ENCODE peak calls at places on chromosomes 11 and 22, in five cellular contexts. One of them, this sample, is unnamed.

GRCh38 chr11:126799974-126800373 is 200.6 kb downstream of the KIRREL3 start:
- DNase-seq in heart right ventricle: no peak
- DNase-seq in transverse colon: no peak
- DNase-seq in aorta: no peak
- DNase-seq in A549: no peak
- DNase-seq in this sample: no peak

GRCh38 chr11:48307760-48308386 is 1.9 kb downstream of the OR4S1 start:
- DNase-seq in heart right ventricle: peak; percentile 15
- DNase-seq in transverse colon: peak; percentile 61
- DNase-seq in aorta: no peak
- DNase-seq in A549: peak; percentile 35
- DNase-seq in this sample: peak; percentile 77

GRCh38 chr11:57251037-57251436 is 14.0 kb upstream of the APLNR start:
- DNase-seq in heart right ventricle: no peak
- DNase-seq in transverse colon: no peak
- DNase-seq in aorta: no peak
- DNase-seq in A549: no peak
- DNase-seq in this sample: peak; percentile 23

GRCh38 chr11:28447226-28447625 is 339.0 kb downstream of the METTL15 start:
- DNase-seq in heart right ventricle: no peak
- DNase-seq in transverse colon: no peak
- DNase-seq in aorta: no peak
- DNase-seq in A549: no peak
- DNase-seq in this sample: no peak

GRCh38 chr11:13053255-13053917 is 44.3 kb downstream of the RASSF10 start:
- DNase-seq in heart right ventricle: no peak
- DNase-seq in transverse colon: no peak
- DNase-seq in aorta: no peak
- DNase-seq in A549: peak; percentile 22
- DNase-seq in this sample: no peak

GRCh38 chr11:77580712-77581337 is 8.9 kb upstream of the AQP11 start:
- DNase-seq in heart right ventricle: no peak
- DNase-seq in transverse colon: no peak
- DNase-seq in aorta: no peak
- DNase-seq in A549: no peak
- DNase-seq in this sample: no peak

GRCh38 chr11:11149671-11150459 is 203.2 kb downstream of the CSNK2A3 start:
- DNase-seq in heart right ventricle: no peak
- DNase-seq in transverse colon: no peak
- DNase-seq in aorta: no peak
- DNase-seq in A549: no peak
- DNase-seq in this sample: no peak

GRCh38 chr22:46942816-46943783 is 180.7 kb downstream of the TBC1D22A start:
- DNase-seq in heart right ventricle: peak; percentile 40
- DNase-seq in transverse colon: no peak
- DNase-seq in aorta: peak; percentile 71
- DNase-seq in A549: no peak
- DNase-seq in this sample: peak; percentile 35

GRCh38 chr11:69811431-69811830 is 7.8 kb downstream of the FGF3 start:
- DNase-seq in heart right ventricle: no peak
- DNase-seq in transverse colon: no peak
- DNase-seq in aorta: no peak
- DNase-seq in A549: no peak
- DNase-seq in this sample: no peak

GRCh38 chr11:123681007-123681406 is 26.6 kb upstream of the SCN3B start:
- DNase-seq in heart right ventricle: no peak
- DNase-seq in transverse colon: no peak
- DNase-seq in aorta: no peak
- DNase-seq in A549: no peak
- DNase-seq in this sample: no peak

GRCh38 chr22:18088825-18089568 is 11.2 kb downstream of the PEX26 start:
- DNase-seq in heart right ventricle: no peak
- DNase-seq in transverse colon: peak; percentile 71
- DNase-seq in aorta: no peak
- DNase-seq in A549: no peak
- DNase-seq in this sample: no peak

GRCh38 chr22:17086750-17087149 is 1.9 kb downstream of the IL17RA start:
- DNase-seq in heart right ventricle: no peak
- DNase-seq in transverse colon: no peak
- DNase-seq in aorta: peak; percentile 51
- DNase-seq in A549: no peak
- DNase-seq in this sample: no peak

GRCh38 chr11:133520707-133521106 is 11.6 kb downstream of the OPCML start:
- DNase-seq in heart right ventricle: no peak
- DNase-seq in transverse colon: no peak
- DNase-seq in aorta: no peak
- DNase-seq in A549: no peak
- DNase-seq in this sample: no peak

GRCh38 chr22:42937164-42937854 is 77.6 kb downstream of the PACSIN2 start:
- DNase-seq in heart right ventricle: no peak
- DNase-seq in transverse colon: peak; percentile 70
- DNase-seq in aorta: peak; percentile 81
- DNase-seq in A549: peak; percentile 57
- DNase-seq in this sample: no peak

GRCh38 chr11:28627690-28628255 is 519.6 kb downstream of the METTL15 start:
- DNase-seq in heart right ventricle: no peak
- DNase-seq in transverse colon: no peak
- DNase-seq in aorta: no peak
- DNase-seq in A549: no peak
- DNase-seq in this sample: no peak

GRCh38 chr22:35379146-35379993 is 1.5 kb upstream of the HMOX1 start:
- DNase-seq in heart right ventricle: no peak
- DNase-seq in transverse colon: peak; percentile 73
- DNase-seq in aorta: no peak
- DNase-seq in A549: no peak
- DNase-seq in this sample: no peak

GRCh38 chr11:64754124-64754918 is 5.5 kb downstream of the PYGM start:
- DNase-seq in heart right ventricle: no peak
- DNase-seq in transverse colon: no peak
- DNase-seq in aorta: peak; percentile 68
- DNase-seq in A549: no peak
- DNase-seq in this sample: peak; percentile 75

GRCh38 chr11:2928605-2929510 is at the start of gene PHLDA2:
- DNase-seq in heart right ventricle: peak; percentile 60
- DNase-seq in transverse colon: peak; percentile 73
- DNase-seq in aorta: peak; percentile 90
- DNase-seq in A549: peak; percentile 64
- DNase-seq in this sample: peak; percentile 42

GRCh38 chr11:47413908-47414684 is 5.7 kb downstream of the SLC39A13 start:
- DNase-seq in heart right ventricle: no peak
- DNase-seq in transverse colon: no peak
- DNase-seq in aorta: no peak
- DNase-seq in A549: no peak
- DNase-seq in this sample: peak; percentile 53

GRCh38 chr11:8360086-8360828 is 96.6 kb upstream of the LMO1 start:
- DNase-seq in heart right ventricle: no peak
- DNase-seq in transverse colon: no peak
- DNase-seq in aorta: no peak
- DNase-seq in A549: no peak
- DNase-seq in this sample: no peak

GRCh38 chr22:44369241-44369652 is 56.5 kb upstream of the SHISAL1 start:
- DNase-seq in heart right ventricle: no peak
- DNase-seq in transverse colon: no peak
- DNase-seq in aorta: peak; percentile 56
- DNase-seq in A549: no peak
- DNase-seq in this sample: no peak

GRCh38 chr11:28659716-28660348 is 551.6 kb downstream of the METTL15 start:
- DNase-seq in heart right ventricle: no peak
- DNase-seq in transverse colon: no peak
- DNase-seq in aorta: no peak
- DNase-seq in A549: no peak
- DNase-seq in this sample: no peak

GRCh38 chr11:113974741-113975470 is at the start of gene HTR3A:
- DNase-seq in heart right ventricle: peak; percentile 63
- DNase-seq in transverse colon: peak; percentile 53
- DNase-seq in aorta: peak; percentile 78
- DNase-seq in A549: no peak
- DNase-seq in this sample: peak; percentile 56

GRCh38 chr22:38299758-38300157 is 17.5 kb downstream of the CSNK1E start:
- DNase-seq in heart right ventricle: peak; percentile 39
- DNase-seq in transverse colon: no peak
- DNase-seq in aorta: no peak
- DNase-seq in A549: no peak
- DNase-seq in this sample: no peak

GRCh38 chr22:38298312-38299000 is 18.8 kb downstream of the CSNK1E start:
- DNase-seq in heart right ventricle: no peak
- DNase-seq in transverse colon: no peak
- DNase-seq in aorta: no peak
- DNase-seq in A549: no peak
- DNase-seq in this sample: peak; percentile 37

GRCh38 chr22:38300197-38300945 is 16.9 kb downstream of the CSNK1E start:
- DNase-seq in heart right ventricle: no peak
- DNase-seq in transverse colon: no peak
- DNase-seq in aorta: no peak
- DNase-seq in A549: no peak
- DNase-seq in this sample: no peak

GRCh38 chr22:38296372-38296771 is 20.9 kb downstream of the CSNK1E start:
- DNase-seq in heart right ventricle: no peak
- DNase-seq in transverse colon: no peak
- DNase-seq in aorta: no peak
- DNase-seq in A549: no peak
- DNase-seq in this sample: no peak

GRCh38 chr22:38299001-38299651 is 18.1 kb downstream of the CSNK1E start:
- DNase-seq in heart right ventricle: no peak
- DNase-seq in transverse colon: no peak
- DNase-seq in aorta: no peak
- DNase-seq in A549: no peak
- DNase-seq in this sample: no peak
- H3K4me3 ChIP-seq in heart right ventricle: no peak overlapping the region
- H3K4me3 ChIP-seq in transverse colon: no peak overlapping the region
- H3K4me3 ChIP-seq in aorta: no peak overlapping the region
- H3K4me3 ChIP-seq in A549: no peak overlapping the region
- H3K4me3 ChIP-seq in this sample: no peak overlapping the region

GRCh38 chr11:75561426-75562047 is 516 bp upstream of the SERPINH1 start:
- DNase-seq in heart right ventricle: no peak
- DNase-seq in transverse colon: no peak
- DNase-seq in aorta: no peak
- DNase-seq in A549: no peak
- DNase-seq in this sample: no peak

GRCh38 chr11:75562048-75562835 is at the start of gene SERPINH1:
- DNase-seq in heart right ventricle: peak; percentile 88
- DNase-seq in transverse colon: peak; percentile 90
- DNase-seq in aorta: peak; percentile 95
- DNase-seq in A549: peak; percentile 97
- DNase-seq in this sample: peak; percentile 91

GRCh38 chr11:75560644-75561043 is 1.4 kb upstream of the SERPINH1 start:
- DNase-seq in heart right ventricle: no peak
- DNase-seq in transverse colon: no peak
- DNase-seq in aorta: no peak
- DNase-seq in A549: no peak
- DNase-seq in this sample: no peak

GRCh38 chr11:75557649-75558494 is 4.2 kb upstream of the SERPINH1 start:
- DNase-seq in heart right ventricle: peak; percentile 39
- DNase-seq in transverse colon: peak; percentile 41
- DNase-seq in aorta: peak; percentile 87
- DNase-seq in A549: no peak
- DNase-seq in this sample: peak; percentile 63

DNA sequence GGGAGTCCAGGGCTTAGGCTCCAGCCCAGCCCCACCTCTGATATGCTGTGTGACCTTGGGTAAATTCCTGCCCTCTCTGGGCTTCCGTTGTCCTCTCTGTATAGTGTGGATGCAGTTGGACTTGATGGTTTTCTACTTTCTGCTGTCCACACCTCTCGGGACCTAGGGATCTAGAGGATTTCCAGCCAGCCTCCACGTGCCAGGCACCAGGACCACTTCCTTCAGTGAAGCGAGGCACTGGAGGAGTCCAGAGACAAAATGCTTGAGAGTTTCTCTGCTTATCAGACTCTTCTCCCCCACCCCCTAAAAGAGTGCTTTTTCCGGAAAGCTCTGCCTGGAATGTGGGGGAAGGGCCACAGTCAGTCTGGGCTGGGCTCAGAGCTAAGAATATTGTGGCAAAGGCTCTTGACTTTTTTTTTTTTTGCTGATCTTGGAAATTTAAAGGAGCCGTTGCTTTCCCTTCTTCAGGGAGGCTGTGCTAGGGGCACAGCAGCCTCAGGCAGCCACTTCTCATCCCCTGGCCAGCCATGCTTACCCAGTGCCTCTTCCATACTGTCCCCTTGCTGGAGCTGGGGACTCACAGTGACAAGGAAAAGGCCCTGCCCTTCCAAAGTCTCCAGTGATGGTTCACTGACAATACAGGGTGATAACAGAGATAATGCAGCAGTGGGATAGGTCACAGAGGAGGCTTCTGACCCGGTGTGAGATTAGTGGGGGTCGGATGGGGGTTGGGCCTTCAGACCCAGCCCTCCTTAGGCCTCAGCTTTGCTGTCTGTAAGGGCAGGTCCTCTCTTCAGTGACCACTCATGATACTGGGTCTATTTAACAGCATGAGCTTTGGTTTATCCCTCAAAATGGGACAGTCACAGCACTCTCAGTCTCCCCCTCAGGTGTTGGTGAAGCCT is 2.9 kb upstream of the SERPINH1 start:
- DNase-seq in heart right ventricle: peak; percentile 38
- DNase-seq in transverse colon: no peak
- DNase-seq in aorta: no peak
- DNase-seq in A549: no peak
- DNase-seq in this sample: peak; percentile 67
- H3K4me3 ChIP-seq in heart right ventricle: no peak overlapping the region
- H3K4me3 ChIP-seq in transverse colon: no peak overlapping the region
- H3K4me3 ChIP-seq in aorta: no peak overlapping the region
- H3K4me3 ChIP-seq in A549: no peak overlapping the region
- H3K4me3 ChIP-seq in this sample: no peak overlapping the region

GRCh38 chr11:75339685-75340409 is 11.6 kb downstream of the ARRB1 start:
- DNase-seq in heart right ventricle: peak; percentile 44
- DNase-seq in transverse colon: no peak
- DNase-seq in aorta: no peak
- DNase-seq in A549: no peak
- DNase-seq in this sample: no peak
- H3K4me3 ChIP-seq in heart right ventricle: peak overlapping the region; percentile 1
- H3K4me3 ChIP-seq in transverse colon: peak overlapping the region; percentile 13
- H3K4me3 ChIP-seq in aorta: no peak overlapping the region
- H3K4me3 ChIP-seq in A549: no peak overlapping the region
- H3K4me3 ChIP-seq in this sample: no peak overlapping the region

DNA sequence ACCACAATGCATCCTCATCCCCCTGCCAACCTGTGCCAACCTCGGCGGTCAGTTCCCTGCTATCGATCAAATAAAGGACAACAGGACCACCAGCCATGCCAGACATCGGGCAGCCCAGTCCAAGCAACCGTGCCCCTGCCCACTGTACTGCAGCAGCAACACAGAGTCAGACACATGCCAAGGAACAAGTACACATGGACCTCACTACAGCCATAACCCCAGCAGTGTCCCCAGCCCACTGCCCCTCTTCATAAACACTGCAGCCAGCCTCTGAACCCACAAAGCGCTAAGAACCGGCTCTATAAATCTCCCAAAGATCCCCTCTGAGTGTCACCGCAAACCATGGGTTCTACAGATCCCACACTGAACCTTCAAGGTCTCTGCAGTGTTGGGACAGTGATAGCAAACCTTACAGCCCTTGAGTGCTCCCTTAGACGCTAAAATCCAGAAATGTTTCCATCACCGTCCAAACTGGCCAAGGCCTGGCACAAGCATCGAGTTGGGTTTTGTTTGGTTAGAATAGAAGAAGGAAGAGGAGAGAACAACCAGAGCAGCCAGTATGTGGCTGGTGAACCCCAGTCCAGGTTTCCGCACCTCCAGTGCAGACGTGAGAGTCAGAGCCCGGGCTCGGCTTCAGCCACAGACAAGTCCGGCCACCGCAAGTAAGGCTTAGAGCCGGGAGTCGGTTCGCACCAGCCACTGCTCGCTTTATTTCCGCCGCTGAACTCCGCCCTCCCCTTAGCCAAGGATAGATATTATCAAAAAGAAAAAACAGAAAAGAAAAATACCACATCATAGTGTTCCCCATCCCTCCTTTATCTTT is 7.9 kb downstream of the PAX6 start:
- DNase-seq in heart right ventricle: no peak
- DNase-seq in transverse colon: no peak
- DNase-seq in aorta: peak; percentile 52
- DNase-seq in A549: no peak
- DNase-seq in this sample: no peak
- H3K4me3 ChIP-seq in heart right ventricle: no peak overlapping the region
- H3K4me3 ChIP-seq in transverse colon: no peak overlapping the region
- H3K4me3 ChIP-seq in aorta: no peak overlapping the region
- H3K4me3 ChIP-seq in A549: no peak overlapping the region
- H3K4me3 ChIP-seq in this sample: no peak overlapping the region

This sample was measured in testis.